ENCODE peak calls at places on chromosomes 1 and 21, in seven cellular contexts. O, M, S, L, R, D and T are unnamed samples.
A peak's percentile ranks its signal among the peaks of the same experiment; 100 is the strongest.

GRCh38 chr1:236733654-236734053 is 47.4 kb downstream of the ACTN2 start:
- DNase-seq in O (no peak), M (no peak), S (no peak), L (no peak), R (no peak), D (no peak), T (no peak)

GRCh38 chr1:160429125-160429551 is 28.8 kb downstream of the VANGL2 start:
- DNase-seq in O (no peak), M (no peak), S (peak; percentile 51), L (no peak), R (no peak), D (no peak), T (no peak)

GRCh38 chr21:29164330-29164942 is 34.0 kb downstream of the MAP3K7CL start:
- DNase-seq in O (no peak), M (peak; percentile 71), S (no peak), L (peak; percentile 69), R (peak; percentile 63), D (peak; percentile 28), T (peak; percentile 53)

GRCh38 chr1:41371630-41372599 is 10.7 kb downstream of the FOXO6 start:
- DNase-seq in O (no peak), M (peak; percentile 97), S (no peak), L (no peak), R (peak; percentile 13), D (peak; percentile 71), T (peak; percentile 74)

GRCh38 chr1:167529829-167530474 is 11.6 kb upstream of the CD247 start:
- DNase-seq in O (no peak), M (no peak), S (no peak), L (no peak), R (no peak), D (peak; percentile 30), T (no peak)

GRCh38 chr1:111454859-111455641 is 5.8 kb downstream of the ATP5PB start:
- DNase-seq in O (no peak), M (no peak), S (peak; percentile 24), L (no peak), R (no peak), D (no peak), T (no peak)

GRCh38 chr1:54413295-54413694 is 7.1 kb upstream of the SSBP3 start:
- DNase-seq in O (no peak), M (no peak), S (no peak), L (no peak), R (peak; percentile 39), D (no peak), T (no peak)

GRCh38 chr21:32611471-32611997 is 643 bp downstream of the CFAP298 start:
- DNase-seq in O (no peak), M (peak; percentile 60), S (no peak), L (no peak), R (no peak), D (peak; percentile 57), T (no peak)

GRCh38 chr1:175188936-175189335 is 3.6 kb downstream of the KIAA0040 start:
- DNase-seq in O (no peak), M (no peak), S (peak; percentile 67), L (no peak), R (no peak), D (no peak), T (peak; percentile 74)

GRCh38 chr1:68506386-68506785 is 9.5 kb upstream of the DEPDC1 start:
- DNase-seq in O (no peak), M (no peak), S (no peak), L (no peak), R (no peak), D (no peak), T (no peak)
- TF ChIP-seq CTCF in O (no peak), M (no peak), S (no peak), L (no peak), R (no peak), D (no peak), T (no peak)

DNA sequence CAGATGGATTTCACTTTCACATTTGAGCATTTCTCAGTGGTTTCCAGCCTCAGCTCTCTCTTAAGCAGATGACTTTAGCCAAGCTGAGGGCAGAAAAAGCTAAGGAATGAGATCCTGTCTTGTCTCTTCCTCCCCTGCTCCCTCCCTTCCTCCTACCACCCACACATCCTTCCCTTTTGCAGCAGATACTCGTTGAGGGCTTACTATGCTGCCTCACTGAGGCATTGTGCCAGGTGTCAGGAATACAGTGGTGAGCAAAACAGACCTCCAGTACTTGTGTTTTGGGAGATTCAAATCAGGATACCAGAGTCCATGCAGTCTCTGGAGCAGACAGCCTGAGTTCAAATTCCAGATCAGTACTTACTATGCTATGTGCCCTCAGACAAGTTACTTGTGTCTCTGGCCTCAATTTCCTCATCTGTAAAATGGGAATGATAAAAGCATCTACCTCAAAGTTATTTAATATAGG is 43.2 kb downstream of the KIF26B start:
- DNase-seq in O (no peak), M (no peak), S (no peak), L (no peak), R (no peak), D (peak; percentile 52), T (no peak)
- TF ChIP-seq REST in O (no peak), M (no peak), S (no peak), L (no peak), R (no peak), D (no peak), T (no peak)

DNA sequence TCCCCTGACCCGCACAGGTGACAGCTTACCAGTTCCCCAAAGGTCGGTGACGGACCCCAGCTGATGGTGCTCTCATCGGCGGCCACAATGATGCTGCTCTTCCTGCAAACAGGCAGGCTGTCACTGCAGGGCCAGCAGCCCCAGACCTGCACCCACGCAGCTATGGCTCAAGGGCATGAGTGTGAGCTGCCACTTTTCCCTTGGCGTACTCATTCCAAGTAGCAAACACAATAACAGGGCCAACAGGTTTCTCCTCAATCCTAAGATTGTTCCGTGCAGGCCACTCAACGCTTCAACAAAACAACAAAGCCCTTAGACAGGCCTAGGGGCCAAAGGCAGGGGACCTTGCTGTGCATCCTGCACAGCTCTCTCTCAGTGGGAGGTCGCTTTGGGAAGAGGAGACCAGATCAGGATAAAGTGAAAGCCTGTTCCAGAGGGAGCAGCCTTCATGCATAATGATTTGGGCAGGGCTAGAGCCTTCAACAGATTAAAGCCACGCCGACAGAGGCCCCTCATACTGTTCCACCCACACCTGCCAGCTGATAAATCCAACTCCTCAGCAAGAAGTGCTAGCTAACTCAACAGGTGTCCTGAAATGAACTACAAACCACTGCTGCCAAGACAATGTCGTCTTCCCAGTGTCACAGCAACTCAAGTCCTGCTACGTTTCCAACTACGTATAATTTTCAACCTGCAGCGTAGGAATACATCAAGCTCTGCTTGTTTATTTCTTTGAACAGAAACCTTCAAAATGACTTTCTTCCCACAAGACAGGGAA is 27.2 kb downstream of the RCC2 start:
- DNase-seq in O (no peak), M (no peak), S (no peak), L (no peak), R (no peak), D (no peak), T (no peak)
- TF ChIP-seq POLR2AphosphoS5 in O (no peak), M (no peak), S (no peak), L (no peak), R (no peak), D (no peak), T (no peak)

DNA sequence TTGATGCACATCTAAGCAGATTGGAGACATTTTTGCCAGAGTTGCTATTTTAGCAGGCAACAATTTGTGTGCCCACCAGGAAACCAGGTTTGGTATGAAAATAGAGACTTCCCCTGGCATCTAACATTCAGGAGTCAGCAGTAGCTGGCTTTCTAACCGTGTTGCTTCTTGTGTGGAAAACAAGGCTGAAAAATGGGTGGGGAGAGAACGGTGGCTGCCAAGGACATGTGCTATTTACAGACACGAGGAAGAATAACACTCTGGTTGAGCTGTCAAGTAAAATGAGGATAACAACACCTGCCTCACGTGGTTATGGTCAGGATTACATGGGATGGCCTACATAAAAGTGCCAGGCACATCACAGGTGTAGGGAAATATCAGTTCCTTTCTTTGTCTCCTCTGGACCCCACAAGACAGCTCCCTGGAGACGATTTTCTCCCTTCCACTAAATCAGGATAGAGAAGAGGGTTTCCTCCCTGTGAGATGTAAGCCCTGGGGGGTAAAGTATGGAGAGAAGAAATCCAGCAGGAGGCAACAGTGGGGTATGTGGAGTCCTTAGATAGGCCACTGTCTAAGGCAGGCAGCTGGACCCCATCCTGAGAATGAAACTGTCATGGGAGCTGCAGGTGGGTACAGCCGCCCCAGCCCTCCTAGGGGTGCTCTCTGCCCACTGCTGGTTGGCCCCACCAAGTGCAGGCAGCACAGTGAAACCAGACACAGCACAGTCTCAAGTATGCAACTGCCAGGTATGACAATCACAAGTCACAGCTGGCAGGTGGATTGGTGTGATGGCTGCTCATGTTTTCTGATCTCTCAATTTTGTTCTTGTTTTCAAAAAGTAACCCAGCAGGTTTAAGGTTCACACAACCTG is 80.3 kb downstream of the TENT5C start:
- DNase-seq in O (no peak), M (no peak), S (no peak), L (no peak), R (no peak), D (no peak), T (no peak)
- TF ChIP-seq CTCF in O (no peak), M (no peak), S (peak; percentile 24), L (no peak), R (no peak), D (peak; percentile 16), T (no peak)

GRCh38 chr1:42947137-42947536 is 11.5 kb downstream of the SLC2A1 start:
- DNase-seq in O (no peak), M (no peak), S (no peak), L (no peak), R (no peak), D (no peak), T (no peak)

GRCh38 chr1:42949312-42950145 is 9.1 kb downstream of the SLC2A1 start:
- DNase-seq in O (no peak), M (peak; percentile 12), S (no peak), L (no peak), R (no peak), D (peak; percentile 37), T (no peak)

GRCh38 chr1:42946120-42947009 is 12.3 kb downstream of the SLC2A1 start:
- DNase-seq in O (no peak), M (no peak), S (no peak), L (no peak), R (no peak), D (no peak), T (no peak)

GRCh38 chr1:42950146-42950480 is 8.6 kb downstream of the SLC2A1 start:
- DNase-seq in O (no peak), M (no peak), S (no peak), L (no peak), R (no peak), D (no peak), T (no peak)

GRCh38 chr1:42947965-42948732 is 10.5 kb downstream of the SLC2A1 start:
- DNase-seq in O (no peak), M (peak; percentile 52), S (no peak), L (no peak), R (no peak), D (peak; percentile 46), T (no peak)
- TF ChIP-seq REST in O (no peak), M (no peak), S (no peak), L (no peak), R (no peak), D (no peak), T (no peak)

GRCh38 chr1:3352084-3352951 is 102.1 kb upstream of the ARHGEF16 start:
- DNase-seq in O (no peak), M (peak; percentile 78), S (no peak), L (no peak), R (no peak), D (no peak), T (no peak)
- TF ChIP-seq POLR2AphosphoS5 in O (no peak), M (no peak), S (no peak), L (no peak), R (no peak), D (no peak), T (no peak)